ENCODE peak calls at places on chromosomes 16 and 17, in four cellular contexts. One of them, this sample, is unnamed. For H3K4me1, the result is how much of the 10 kb centered on the place peaks cover.

GRCh38 chr16:35147556-35148504 is 1688.4 kb downstream of the TP53TG3F start:
- DNase-seq in tibial artery: no peak
- DNase-seq in mesendoderm: no peak
- DNase-seq in tibial nerve: no peak
- DNase-seq in this sample: no peak

GRCh38 chr17:63528183-63528582 is 5.0 kb downstream of the KCNH6 start:
- DNase-seq in tibial artery: no peak
- DNase-seq in mesendoderm: no peak
- DNase-seq in tibial nerve: no peak
- DNase-seq in this sample: no peak

GRCh38 chr16:88073201-88073721 is 122.0 kb downstream of the BANP start:
- DNase-seq in tibial artery: no peak
- DNase-seq in mesendoderm: no peak
- DNase-seq in tibial nerve: no peak
- DNase-seq in this sample: no peak

GRCh38 chr16:83810906-83811305 is 3.1 kb downstream of the HSBP1 start:
- DNase-seq in tibial artery: no peak
- DNase-seq in mesendoderm: no peak
- DNase-seq in tibial nerve: no peak
- DNase-seq in this sample: no peak

GRCh38 chr17:68585643-68586042 is 15.5 kb downstream of the FAM20A start:
- DNase-seq in tibial artery: no peak
- DNase-seq in mesendoderm: peak
- DNase-seq in tibial nerve: no peak
- DNase-seq in this sample: no peak

GRCh38 chr17:32243712-32244111 is 21.9 kb upstream of the RHBDL3 start:
- DNase-seq in tibial artery: no peak
- DNase-seq in mesendoderm: no peak
- DNase-seq in tibial nerve: no peak
- DNase-seq in this sample: no peak

GRCh38 chr17:80106176-80106575 is 4.8 kb downstream of the GAA start:
- DNase-seq in tibial artery: no peak
- DNase-seq in mesendoderm: no peak
- DNase-seq in tibial nerve: no peak
- DNase-seq in this sample: no peak

GRCh38 chr17:56593073-56593740 is at the start of gene NOG:
- DNase-seq in tibial artery: peak
- DNase-seq in mesendoderm: peak
- DNase-seq in tibial nerve: no peak
- DNase-seq in this sample: peak

GRCh38 chr16:78230832-78231231 is 131.4 kb downstream of the WWOX start:
- DNase-seq in tibial artery: no peak
- DNase-seq in mesendoderm: no peak
- DNase-seq in tibial nerve: no peak
- DNase-seq in this sample: no peak

GRCh38 chr17:7354262-7354781 is 634 bp upstream of the TMEM95 start:
- DNase-seq in tibial artery: no peak
- DNase-seq in mesendoderm: peak
- DNase-seq in tibial nerve: no peak
- DNase-seq in this sample: no peak

GRCh38 chr17:77451894-77452852 is 311.4 kb downstream of the SEC14L1 start:
- DNase-seq in tibial artery: peak
- DNase-seq in mesendoderm: peak
- DNase-seq in tibial nerve: peak
- DNase-seq in this sample: peak

GRCh38 chr16:23949630-23950290 is 114.0 kb downstream of the PRKCB start:
- DNase-seq in tibial artery: no peak
- DNase-seq in mesendoderm: no peak
- DNase-seq in tibial nerve: no peak
- DNase-seq in this sample: no peak

GRCh38 chr17:78144146-78144719 is 2.0 kb upstream of the C17orf99 start:
- DNase-seq in tibial artery: peak
- DNase-seq in mesendoderm: no peak
- DNase-seq in tibial nerve: peak
- DNase-seq in this sample: peak

GRCh38 chr16:60645541-60645940 is 1390.7 kb downstream of the CDH8 start:
- DNase-seq in tibial artery: no peak
- DNase-seq in mesendoderm: peak
- DNase-seq in tibial nerve: no peak
- DNase-seq in this sample: no peak

GRCh38 chr16:50067290-50067853 is 1.6 kb downstream of the HEATR3 start:
- DNase-seq in tibial artery: no peak
- DNase-seq in mesendoderm: peak
- DNase-seq in tibial nerve: no peak
- DNase-seq in this sample: no peak

GRCh38 chr17:36008998-36009665 is 7.8 kb upstream of the CCL15 start:
- DNase-seq in tibial artery: no peak
- DNase-seq in mesendoderm: peak
- DNase-seq in tibial nerve: no peak
- DNase-seq in this sample: no peak

GRCh38 chr16:3459401-3460090 is 16.1 kb downstream of the NAA60 start:
- DNase-seq in tibial artery: no peak
- DNase-seq in mesendoderm: peak
- DNase-seq in tibial nerve: no peak
- DNase-seq in this sample: no peak

GRCh38 chr16:16021020-16021419 is 71.6 kb downstream of the ABCC1 start:
- DNase-seq in tibial artery: no peak
- DNase-seq in mesendoderm: no peak
- DNase-seq in tibial nerve: no peak
- DNase-seq in this sample: no peak

GRCh38 chr16:85623250-85623649 is 10.1 kb downstream of the GSE1 start:
- DNase-seq in tibial artery: no peak
- DNase-seq in mesendoderm: no peak
- DNase-seq in tibial nerve: no peak
- DNase-seq in this sample: no peak

GRCh38 chr17:951388-952132 is 28.0 kb downstream of the NXN start:
- DNase-seq in tibial artery: no peak
- DNase-seq in mesendoderm: peak
- DNase-seq in tibial nerve: no peak
- DNase-seq in this sample: peak

GRCh38 chr17:68356520-68356919 is 65.2 kb downstream of the ARSG start:
- DNase-seq in tibial artery: no peak
- DNase-seq in mesendoderm: no peak
- DNase-seq in tibial nerve: no peak
- DNase-seq in this sample: no peak

GRCh38 chr17:77217566-77217965 is 76.8 kb downstream of the SEC14L1 start:
- DNase-seq in tibial artery: no peak
- DNase-seq in mesendoderm: no peak
- DNase-seq in tibial nerve: no peak
- DNase-seq in this sample: peak

GRCh38 chr16:80744856-80745255 is 59.5 kb downstream of the CDYL2 start:
- DNase-seq in tibial artery: no peak
- DNase-seq in mesendoderm: no peak
- DNase-seq in tibial nerve: no peak
- DNase-seq in this sample: no peak

GRCh38 chr17:60577147-60577925 is 22.7 kb upstream of the PPM1D start:
- DNase-seq in tibial artery: peak
- DNase-seq in mesendoderm: no peak
- DNase-seq in tibial nerve: no peak
- DNase-seq in this sample: no peak

GRCh38 chr16:282491-282890 is 473 bp upstream of the PDIA2 start:
- DNase-seq in tibial artery: no peak
- DNase-seq in mesendoderm: no peak
- DNase-seq in tibial nerve: no peak
- DNase-seq in this sample: no peak

GRCh38 chr16:70267516-70267915 is 15.8 kb upstream of the EXOSC6 start:
- DNase-seq in tibial artery: no peak
- DNase-seq in mesendoderm: peak
- DNase-seq in tibial nerve: no peak
- DNase-seq in this sample: no peak

DNA sequence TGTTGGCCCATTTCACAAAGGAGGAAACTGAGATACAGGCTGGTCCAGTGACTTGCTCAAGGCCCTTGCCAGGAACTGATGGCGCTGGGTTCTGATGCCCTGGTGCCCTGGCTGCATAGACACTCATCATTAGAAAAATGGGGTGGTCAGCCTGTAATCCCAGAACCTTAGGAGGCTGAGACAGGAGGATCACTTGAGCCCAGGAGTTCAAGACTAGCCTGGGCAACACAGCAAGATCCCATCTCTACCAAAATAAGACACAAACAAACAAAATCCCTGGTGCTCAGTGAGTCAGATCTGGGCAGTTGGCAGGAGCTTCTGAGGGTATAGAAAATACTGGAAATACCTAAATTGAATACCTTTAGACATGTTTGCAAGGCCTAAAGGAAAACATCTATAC is 41.1 kb upstream of the KIFC3 start:
- DNase-seq in tibial artery: no peak
- DNase-seq in mesendoderm: no peak
- DNase-seq in tibial nerve: no peak
- DNase-seq in this sample: no peak
- H3K4me1 ChIP-seq in tibial artery: under half
- H3K4me1 ChIP-seq in mesendoderm: under half
- H3K4me1 ChIP-seq in tibial nerve: under half
- H3K4me1 ChIP-seq in this sample: under half

GRCh38 chr17:83192161-83192788 is 112.9 kb downstream of the METRNL start:
- DNase-seq in tibial artery: peak
- DNase-seq in mesendoderm: no peak
- DNase-seq in tibial nerve: peak
- DNase-seq in this sample: peak
- H3K4me1 ChIP-seq in tibial artery: half or more
- H3K4me1 ChIP-seq in mesendoderm: under half
- H3K4me1 ChIP-seq in tibial nerve: half or more
- H3K4me1 ChIP-seq in this sample: under half

DNA sequence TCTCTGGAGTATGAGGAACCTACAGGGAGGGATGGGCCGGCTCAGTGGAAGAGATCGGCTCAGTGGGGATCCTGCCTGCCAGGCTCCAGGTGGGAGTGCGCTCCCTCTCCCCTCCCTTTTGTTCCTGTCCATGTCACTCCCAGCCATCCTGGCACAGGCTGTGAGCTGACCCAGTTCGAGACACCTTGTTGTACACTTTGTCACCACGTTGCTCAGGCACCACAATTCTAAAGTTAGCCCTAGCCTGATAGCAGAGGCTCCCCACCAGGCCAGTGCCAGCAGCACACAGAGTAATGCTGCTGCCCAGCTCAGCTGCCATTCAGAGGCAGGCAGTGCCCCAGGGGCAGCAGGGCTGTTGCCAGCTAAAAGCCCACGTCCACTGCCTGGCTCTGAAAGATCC is 24.4 kb downstream of the PEMT start:
- DNase-seq in tibial artery: no peak
- DNase-seq in mesendoderm: no peak
- DNase-seq in tibial nerve: no peak
- DNase-seq in this sample: no peak
- H3K4me1 ChIP-seq in tibial artery: under half
- H3K4me1 ChIP-seq in mesendoderm: under half
- H3K4me1 ChIP-seq in tibial nerve: under half
- H3K4me1 ChIP-seq in this sample: under half

GRCh38 chr16:48124266-48124665 is 31.5 kb downstream of the ABCC12 start:
- DNase-seq in tibial artery: no peak
- DNase-seq in mesendoderm: no peak
- DNase-seq in tibial nerve: no peak
- DNase-seq in this sample: no peak
- H3K4me1 ChIP-seq in tibial artery: under half
- H3K4me1 ChIP-seq in mesendoderm: under half
- H3K4me1 ChIP-seq in tibial nerve: under half
- H3K4me1 ChIP-seq in this sample: under half

GRCh38 chr17:46120078-46120477 is 73.2 kb downstream of the KANSL1 start:
- DNase-seq in tibial artery: no peak
- DNase-seq in mesendoderm: no peak
- DNase-seq in tibial nerve: no peak
- DNase-seq in this sample: no peak

GRCh38 chr17:46117117-46117516 is 76.1 kb downstream of the KANSL1 start:
- DNase-seq in tibial artery: no peak
- DNase-seq in mesendoderm: peak
- DNase-seq in tibial nerve: no peak
- DNase-seq in this sample: no peak

GRCh38 chr17:46117850-46118696 is 75.2 kb downstream of the KANSL1 start:
- DNase-seq in tibial artery: no peak
- DNase-seq in mesendoderm: peak
- DNase-seq in tibial nerve: no peak
- DNase-seq in this sample: no peak

GRCh38 chr17:46121165-46121764 is 72.0 kb downstream of the KANSL1 start:
- DNase-seq in tibial artery: no peak
- DNase-seq in mesendoderm: no peak
- DNase-seq in tibial nerve: no peak
- DNase-seq in this sample: no peak

GRCh38 chr17:46118969-46119368 is 74.3 kb downstream of the KANSL1 start:
- DNase-seq in tibial artery: no peak
- DNase-seq in mesendoderm: no peak
- DNase-seq in tibial nerve: no peak
- DNase-seq in this sample: no peak
- H3K4me1 ChIP-seq in tibial artery: half or more
- H3K4me1 ChIP-seq in mesendoderm: under half
- H3K4me1 ChIP-seq in tibial nerve: half or more
- H3K4me1 ChIP-seq in this sample: under half

GRCh38 chr17:41333098-41333497 is 17.5 kb downstream of the KRT33A start:
- DNase-seq in tibial artery: no peak
- DNase-seq in mesendoderm: no peak
- DNase-seq in tibial nerve: no peak
- DNase-seq in this sample: no peak
- H3K4me1 ChIP-seq in tibial artery: under half
- H3K4me1 ChIP-seq in mesendoderm: under half
- H3K4me1 ChIP-seq in tibial nerve: under half
- H3K4me1 ChIP-seq in this sample: under half

DNA sequence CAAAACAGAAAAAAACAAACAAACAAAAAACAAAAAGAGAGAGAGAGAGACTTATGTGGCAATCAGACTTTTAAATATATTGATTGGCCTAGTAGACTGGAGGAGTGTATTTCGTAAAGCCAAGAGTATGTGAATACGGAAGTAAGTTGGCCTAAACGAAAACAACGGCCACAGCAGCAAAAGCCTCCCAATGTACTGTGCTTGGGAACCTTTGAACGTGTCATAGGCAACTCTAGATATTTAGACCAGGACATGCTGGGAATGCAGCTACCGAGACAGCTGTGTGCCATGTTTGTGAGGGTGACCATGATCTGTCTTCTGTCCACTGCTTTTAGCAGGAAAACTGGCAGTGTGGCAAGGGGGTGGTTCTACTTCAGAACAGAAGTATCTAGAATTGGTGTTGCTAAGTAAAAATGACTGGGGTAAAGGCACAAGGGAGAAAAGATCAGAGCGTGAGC is 7.4 kb downstream of the MAF start:
- DNase-seq in tibial artery: no peak
- DNase-seq in mesendoderm: no peak
- DNase-seq in tibial nerve: no peak
- DNase-seq in this sample: no peak
- H3K4me1 ChIP-seq in tibial artery: under half
- H3K4me1 ChIP-seq in mesendoderm: under half
- H3K4me1 ChIP-seq in tibial nerve: under half
- H3K4me1 ChIP-seq in this sample: under half

DNA sequence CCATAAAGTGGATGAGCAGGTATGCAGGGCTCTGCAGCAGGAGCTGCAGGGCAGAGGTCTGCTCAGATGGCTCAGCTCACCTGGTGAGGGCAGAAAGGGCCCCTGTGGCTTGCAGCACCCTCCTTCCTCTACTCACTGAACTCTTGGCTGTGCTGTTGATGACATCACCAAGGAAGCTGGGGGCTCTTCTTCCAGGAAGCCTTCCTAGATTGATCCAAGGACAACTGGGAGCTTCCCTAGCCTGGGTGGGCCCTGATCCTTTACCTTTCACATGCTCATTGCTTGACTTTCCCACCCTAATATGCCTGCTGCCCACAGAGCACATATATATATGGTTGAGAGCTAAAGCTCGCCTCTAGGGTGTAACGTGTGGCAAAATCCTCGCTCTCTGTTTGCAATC is 2.5 kb downstream of the KIF19 start:
- DNase-seq in tibial artery: no peak
- DNase-seq in mesendoderm: no peak
- DNase-seq in tibial nerve: no peak
- DNase-seq in this sample: no peak
- H3K4me1 ChIP-seq in tibial artery: under half
- H3K4me1 ChIP-seq in mesendoderm: under half
- H3K4me1 ChIP-seq in tibial nerve: under half
- H3K4me1 ChIP-seq in this sample: under half

GRCh38 chr16:72240949-72241348 is 69.0 kb upstream of the PMFBP1 start:
- DNase-seq in tibial artery: no peak
- DNase-seq in mesendoderm: no peak
- DNase-seq in tibial nerve: no peak
- DNase-seq in this sample: no peak
- H3K4me1 ChIP-seq in tibial artery: under half
- H3K4me1 ChIP-seq in mesendoderm: under half
- H3K4me1 ChIP-seq in tibial nerve: under half
- H3K4me1 ChIP-seq in this sample: under half